ENCODE peak calls at places on chromosomes 2 and 18, in four cellular contexts. One of them, this sample, is unnamed.
A peak's percentile ranks its signal among the peaks of the same experiment; 100 is the strongest.

GRCh38 chr2:54558976-54559410 is 102.9 kb downstream of the SPTBN1 start:
- DNase-seq in colonic mucosa: no peak
- DNase-seq in cardiac fibroblast: no peak
- DNase-seq in AG09309: no peak
- DNase-seq in this sample: no peak

GRCh38 chr18:31657823-31658669 is 26.3 kb downstream of the B4GALT6 start:
- DNase-seq in colonic mucosa: peak; percentile 34
- DNase-seq in cardiac fibroblast: no peak
- DNase-seq in AG09309: no peak
- DNase-seq in this sample: peak; percentile 10

GRCh38 chr2:64910972-64911433 is 78.2 kb upstream of the SLC1A4 start:
- DNase-seq in colonic mucosa: no peak
- DNase-seq in cardiac fibroblast: no peak
- DNase-seq in AG09309: no peak
- DNase-seq in this sample: peak; percentile 3

GRCh38 chr2:27069436-27069835 is 2.0 kb downstream of the OST4 start:
- DNase-seq in colonic mucosa: no peak
- DNase-seq in cardiac fibroblast: no peak
- DNase-seq in AG09309: no peak
- DNase-seq in this sample: no peak

GRCh38 chr2:218398437-218399390 is 954 bp upstream of the CTDSP1 start:
- DNase-seq in colonic mucosa: peak; percentile 85
- DNase-seq in cardiac fibroblast: peak; percentile 88
- DNase-seq in AG09309: no peak
- DNase-seq in this sample: peak; percentile 48

GRCh38 chr2:217252181-217252580 is 392.3 kb upstream of the TNP1 start:
- DNase-seq in colonic mucosa: no peak
- DNase-seq in cardiac fibroblast: no peak
- DNase-seq in AG09309: no peak
- DNase-seq in this sample: no peak

GRCh38 chr18:56937874-56938273 is 209.0 kb upstream of the BOD1L2 start:
- DNase-seq in colonic mucosa: no peak
- DNase-seq in cardiac fibroblast: peak; percentile 13
- DNase-seq in AG09309: no peak
- DNase-seq in this sample: peak; percentile 1

GRCh38 chr2:241677392-241677791 is 9.2 kb downstream of the DTYMK start:
- DNase-seq in colonic mucosa: no peak
- DNase-seq in cardiac fibroblast: no peak
- DNase-seq in AG09309: no peak
- DNase-seq in this sample: no peak

GRCh38 chr18:75135158-75135725 is 73.7 kb downstream of the PTGR3 start:
- DNase-seq in colonic mucosa: peak; percentile 9
- DNase-seq in cardiac fibroblast: no peak
- DNase-seq in AG09309: no peak
- DNase-seq in this sample: no peak

GRCh38 chr18:23593720-23594119 is 7.4 kb upstream of the NPC1 start:
- DNase-seq in colonic mucosa: no peak
- DNase-seq in cardiac fibroblast: peak; percentile 82
- DNase-seq in AG09309: peak; percentile 91
- DNase-seq in this sample: peak; percentile 98

GRCh38 chr2:180029575-180029974 is 22.5 kb upstream of the CWC22 start:
- DNase-seq in colonic mucosa: no peak
- DNase-seq in cardiac fibroblast: no peak
- DNase-seq in AG09309: no peak
- DNase-seq in this sample: no peak

DNA sequence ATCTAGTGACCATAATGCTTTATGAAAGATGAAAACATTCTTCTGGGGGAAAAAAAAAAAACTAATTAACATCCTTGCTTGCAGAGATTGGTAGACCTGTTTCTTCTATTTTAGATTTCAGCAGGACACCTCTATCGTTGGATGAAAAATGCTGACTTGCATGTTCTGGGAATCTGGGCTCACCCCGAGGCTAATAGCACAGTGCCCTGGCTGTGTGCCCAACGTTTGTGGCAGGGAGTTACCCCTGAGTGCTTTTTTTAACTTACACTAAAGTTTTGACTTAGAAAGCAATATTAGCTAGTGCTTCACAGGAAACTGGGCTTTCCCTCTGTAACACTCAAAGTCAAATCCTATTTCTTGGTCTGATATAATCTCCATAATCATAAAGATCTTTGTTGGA is 233.2 kb downstream of the SLC8A1 start:
- DNase-seq in colonic mucosa: peak; percentile 23
- DNase-seq in cardiac fibroblast: peak; percentile 63
- DNase-seq in AG09309: no peak
- DNase-seq in this sample: peak; percentile 35
- H3K4me3 ChIP-seq in colonic mucosa: no peak overlapping the region
- H3K4me3 ChIP-seq in cardiac fibroblast: no peak overlapping the region
- H3K4me3 ChIP-seq in AG09309: no peak overlapping the region
- H3K4me3 ChIP-seq in this sample: no peak overlapping the region

DNA sequence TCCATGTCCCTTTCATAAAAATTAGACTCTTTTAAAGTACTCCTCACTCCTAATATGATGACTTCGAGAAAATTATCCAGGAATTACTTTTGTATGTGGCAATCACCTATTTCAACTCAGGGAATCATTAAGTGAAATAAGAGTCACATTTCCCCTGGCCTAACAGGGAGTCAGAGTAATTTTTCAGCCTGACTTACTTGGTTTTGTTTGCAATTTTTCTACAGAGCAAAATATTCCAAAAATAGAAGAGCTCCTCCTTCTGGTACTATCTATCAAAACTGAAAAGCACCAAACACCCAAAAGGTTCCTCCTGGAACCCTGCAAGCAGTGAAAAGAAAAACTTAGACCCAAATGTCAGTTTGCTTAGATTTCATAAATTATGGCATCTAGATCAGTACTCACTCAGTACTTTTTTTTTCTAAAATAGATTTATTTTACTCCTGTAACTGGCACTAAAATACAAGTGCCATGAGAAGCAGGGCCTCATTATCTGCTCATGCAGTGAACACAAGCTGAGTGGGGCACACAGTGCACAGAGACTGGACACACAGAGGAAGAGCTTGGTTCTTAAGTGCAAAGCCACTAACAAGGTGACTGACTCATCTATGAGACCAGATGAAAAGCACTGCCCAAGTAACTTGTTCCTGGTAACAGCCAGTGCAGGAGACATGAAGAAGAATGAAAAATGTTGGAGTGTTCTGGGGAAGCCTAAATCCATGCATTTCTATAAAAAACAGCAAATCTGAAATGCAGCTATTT is 28.7 kb downstream of the ACAA2 start:
- DNase-seq in colonic mucosa: no peak
- DNase-seq in cardiac fibroblast: peak; percentile 34
- DNase-seq in AG09309: peak; percentile 16
- DNase-seq in this sample: peak; percentile 67
- TF ChIP-seq CTCF in colonic mucosa: no peak
- TF ChIP-seq CTCF in cardiac fibroblast: peak; percentile 14
- TF ChIP-seq CTCF in AG09309: peak; percentile 27
- TF ChIP-seq CTCF in this sample: peak; percentile 42

DNA sequence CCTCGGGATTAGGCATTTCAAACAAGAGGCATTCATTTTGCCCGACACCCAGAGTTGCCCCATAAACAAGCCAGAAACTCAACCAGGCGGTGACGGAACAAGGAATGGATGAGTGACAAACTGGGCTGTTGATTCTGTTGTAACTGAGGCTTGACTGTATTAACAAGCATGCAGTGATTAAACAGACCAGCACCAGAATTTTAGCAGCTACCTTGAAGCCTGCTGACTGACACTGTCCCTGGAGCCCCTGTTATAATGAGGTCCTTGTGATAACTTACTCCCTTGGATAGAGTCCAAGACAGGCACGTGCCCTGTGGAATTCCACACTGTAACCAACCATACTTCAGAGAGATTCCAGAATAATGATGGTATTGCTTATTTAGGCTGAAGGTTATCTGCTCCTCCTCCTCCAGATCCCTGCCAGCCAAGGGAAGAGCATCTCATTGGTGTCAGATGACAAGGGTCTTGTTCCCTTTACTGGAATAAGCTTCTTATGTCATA is 97.1 kb upstream of the RMDN2 start:
- DNase-seq in colonic mucosa: no peak
- DNase-seq in cardiac fibroblast: peak; percentile 77
- DNase-seq in AG09309: peak; percentile 46
- DNase-seq in this sample: peak; percentile 67
- H3K4me3 ChIP-seq in colonic mucosa: no peak overlapping the region
- H3K4me3 ChIP-seq in cardiac fibroblast: no peak overlapping the region
- H3K4me3 ChIP-seq in AG09309: no peak overlapping the region
- H3K4me3 ChIP-seq in this sample: no peak overlapping the region

GRCh38 chr2:16525265-16525887 is 140.3 kb downstream of the CYRIA start:
- DNase-seq in colonic mucosa: peak; percentile 34
- DNase-seq in cardiac fibroblast: peak; percentile 2
- DNase-seq in AG09309: no peak
- DNase-seq in this sample: peak; percentile 10
- TF ChIP-seq CTCF in colonic mucosa: peak; percentile 50
- TF ChIP-seq CTCF in cardiac fibroblast: peak; percentile 42
- TF ChIP-seq CTCF in AG09309: no peak
- TF ChIP-seq CTCF in this sample: peak; percentile 44

GRCh38 chr2:128501700-128502099 is 183.0 kb upstream of the HS6ST1 start:
- DNase-seq in colonic mucosa: no peak
- DNase-seq in cardiac fibroblast: no peak
- DNase-seq in AG09309: no peak
- DNase-seq in this sample: no peak
- H3K4me3 ChIP-seq in colonic mucosa: no peak overlapping the region
- H3K4me3 ChIP-seq in cardiac fibroblast: no peak overlapping the region
- H3K4me3 ChIP-seq in AG09309: no peak overlapping the region
- H3K4me3 ChIP-seq in this sample: no peak overlapping the region

DNA sequence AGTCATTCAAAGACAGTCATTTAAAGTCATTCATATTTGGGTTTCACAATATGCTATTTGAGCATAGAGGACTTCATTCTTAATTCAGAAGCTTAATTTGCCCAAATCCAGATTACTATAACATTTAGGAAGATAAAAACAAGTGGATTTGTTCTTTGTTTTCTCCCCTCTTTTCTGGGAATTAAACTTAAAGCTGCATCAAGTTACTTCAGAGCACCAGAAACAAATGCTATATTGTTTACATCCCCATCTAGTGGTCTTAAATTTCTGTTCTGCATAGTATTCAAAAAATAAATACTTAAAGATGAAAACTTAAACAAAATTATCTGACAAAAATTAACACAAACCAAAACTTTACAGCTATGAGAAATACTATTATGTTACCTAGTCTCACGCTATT is 34.7 kb upstream of the MARCHF7 start:
- DNase-seq in colonic mucosa: no peak
- DNase-seq in cardiac fibroblast: peak; percentile 54
- DNase-seq in AG09309: no peak
- DNase-seq in this sample: peak; percentile 33
- TF ChIP-seq CTCF in colonic mucosa: no peak
- TF ChIP-seq CTCF in cardiac fibroblast: peak; percentile 25
- TF ChIP-seq CTCF in AG09309: peak; percentile 23
- TF ChIP-seq CTCF in this sample: peak; percentile 43